ENCODE peak calls at places on chromosome 4, in four cellular contexts. A is stromal cell of bone marrow, U is AG08395, C is WTC11. O is an unnamed sample.
A peak's percentile ranks its signal among the peaks of the same experiment; 100 is the strongest.

GRCh38 chr4:133865606-133866327 is 335.8 kb downstream of the PABPC4L start:
- DNase-seq in A (peak; percentile 75), U (peak; percentile 37), C (no peak), O (no peak)

GRCh38 chr4:39323836-39324235 is 42.3 kb downstream of the RFC1 start:
- DNase-seq in A (no peak), U (no peak), C (no peak), O (no peak)

GRCh38 chr4:7862561-7863200 is 77.0 kb downstream of the AFAP1 start:
- DNase-seq in A (no peak), U (no peak), C (no peak), O (no peak)

GRCh38 chr4:136927172-136927571 is 605.1 kb downstream of the PCDH18 start:
- DNase-seq in A (no peak), U (no peak), C (no peak), O (no peak)

GRCh38 chr4:1082215-1083182 is 30.9 kb downstream of the RNF212 start:
- DNase-seq in A (peak; percentile 83), U (peak; percentile 96), C (no peak), O (no peak)

GRCh38 chr4:37008199-37008598 is 236.3 kb upstream of the NWD2 start:
- DNase-seq in A (no peak), U (no peak), C (no peak), O (no peak)

GRCh38 chr4:44157611-44158277 is 290.9 kb downstream of the KCTD8 start:
- DNase-seq in A (no peak), U (no peak), C (no peak), O (no peak)

GRCh38 chr4:92615049-92615448 is 311.3 kb downstream of the GRID2 start:
- DNase-seq in A (no peak), U (no peak), C (no peak), O (no peak)

GRCh38 chr4:183436417-183436816 is 8.0 kb upstream of the CDKN2AIP start:
- DNase-seq in A (no peak), U (no peak), C (no peak), O (no peak)

GRCh38 chr4:158769175-158769831 is 477 bp downstream of the FNIP2 start:
- DNase-seq in A (no peak), U (peak; percentile 28), C (peak; percentile 59), O (no peak)

GRCh38 chr4:83556006-83556712 is 20.3 kb downstream of the GPAT3 start:
- DNase-seq in A (no peak), U (no peak), C (no peak), O (no peak)

GRCh38 chr4:1792832-1793495 is at the start of gene FGFR3:
- DNase-seq in A (no peak), U (peak; percentile 83), C (peak; percentile 78), O (peak; percentile 24)

GRCh38 chr4:42142586-42142985 is 9.9 kb downstream of the BEND4 start:
- DNase-seq in A (no peak), U (no peak), C (no peak), O (no peak)

GRCh38 chr4:127601029-127601428 is 31.7 kb upstream of the INTU start:
- DNase-seq in A (no peak), U (peak; percentile 18), C (no peak), O (no peak)

GRCh38 chr4:24770111-24770584 is 25.2 kb upstream of the SOD3 start:
- DNase-seq in A (peak; percentile 98), U (peak; percentile 66), C (no peak), O (no peak)

GRCh38 chr4:168907119-168907698 is 102.8 kb downstream of the CBR4 start:
- DNase-seq in A (no peak), U (peak; percentile 17), C (no peak), O (no peak)

GRCh38 chr4:176508780-176509331 is 189.1 kb downstream of the SPCS3 start:
- DNase-seq in A (no peak), U (no peak), C (no peak), O (no peak)

GRCh38 chr4:90837241-90837640 is 710.0 kb downstream of the CCSER1 start:
- DNase-seq in A (no peak), U (no peak), C (no peak), O (no peak)

GRCh38 chr4:1928356-1929235 is 57.4 kb downstream of the NSD2 start:
- DNase-seq in A (no peak), U (no peak), C (no peak), O (no peak)